ENCODE peak calls at places on chromosomes 7 and 10, in seven cellular contexts. V, Y, D, J, P, A and U are unnamed samples.

GRCh38 chr10:91617073-91617580 is 15.7 kb downstream of the PPP1R3C start:
- DNase-seq in V (no peak), Y (no peak), D (peak), J (no peak), P (no peak), A (no peak), U (no peak)

GRCh38 chr7:121076350-121077164 is 88.0 kb downstream of the CPED1 start:
- DNase-seq in V (no peak), Y (no peak), D (peak), J (no peak), P (no peak), A (peak), U (no peak)

GRCh38 chr10:5511231-5511884 is 12.0 kb upstream of the CALML5 start:
- DNase-seq in V (no peak), Y (peak), D (no peak), J (no peak), P (no peak), A (no peak), U (no peak)

GRCh38 chr7:96827701-96828100 is 118.1 kb upstream of the SEM1 start:
- DNase-seq in V (no peak), Y (no peak), D (no peak), J (no peak), P (no peak), A (no peak), U (no peak)

GRCh38 chr7:20778063-20778721 is 8.5 kb downstream of the SP8 start:
- DNase-seq in V (no peak), Y (no peak), D (peak), J (no peak), P (no peak), A (peak), U (no peak)

GRCh38 chr7:50112250-50112649 is 19.2 kb upstream of the ZPBP start:
- DNase-seq in V (no peak), Y (no peak), D (no peak), J (no peak), P (no peak), A (no peak), U (no peak)

GRCh38 chr10:132107211-132107946 is 41.6 kb downstream of the JAKMIP3 start:
- DNase-seq in V (no peak), Y (peak), D (no peak), J (peak), P (no peak), A (no peak), U (no peak)

GRCh38 chr10:99312501-99312900 is 16.7 kb upstream of the CNNM1 start:
- DNase-seq in V (no peak), Y (no peak), D (no peak), J (no peak), P (no peak), A (no peak), U (no peak)

GRCh38 chr7:13057462-13058200 is 370.2 kb downstream of the ARL4A start:
- DNase-seq in V (no peak), Y (no peak), D (peak), J (no peak), P (no peak), A (no peak), U (no peak)

GRCh38 chr10:112360308-112361270 is 13.3 kb upstream of the ACSL5 start:
- DNase-seq in V (no peak), Y (no peak), D (peak), J (no peak), P (no peak), A (no peak), U (no peak)